ENCODE peak calls at places on chromosomes 2 and 18, in four cellular contexts. O is stimulated activated CD4-positive, alpha-beta T cell treated with anti-CD3 and anti-CD28 coated beads, Interleukin-1b, Interleukin-23, amount 100 ng/mL, for 1 hour; I is lower lobe of right lung; Z is right cardiac atrium. R is an unnamed sample.

GRCh38 chr2:63544017-63544627 is 44.2 kb downstream of the WDPCP start:
- DNase-seq in Z (no peak), O (no peak), I (no peak), R (no peak)

GRCh38 chr2:158688722-158689121 is 106.4 kb upstream of the DAPL1 start:
- DNase-seq in I (no peak), O (no peak), Z (no peak), R (no peak)

GRCh38 chr18:24930974-24931373 is 421.0 kb downstream of the ZNF521 start:
- DNase-seq in I (no peak), O (no peak), Z (no peak), R (no peak)

GRCh38 chr2:7272180-7272579 is 355.0 kb downstream of the RNF144A start:
- DNase-seq in Z (no peak), O (no peak), I (no peak), R (no peak)

GRCh38 chr2:20052229-20052871 is 922 bp upstream of the LAPTM4A start:
- DNase-seq in I (no peak), Z (no peak), O (no peak), R (no peak)

GRCh38 chr18:26307161-26307773 is 81.0 kb downstream of the TAF4B start:
- DNase-seq in O (no peak), I (no peak), Z (no peak), R (peak)

GRCh38 chr18:45050712-45051639 is 370.3 kb downstream of the SETBP1 start:
- DNase-seq in O (no peak), Z (no peak), I (no peak), R (no peak)

GRCh38 chr2:70923378-70924015 is 12.2 kb upstream of the ATP6V1B1 start:
- DNase-seq in I (no peak), O (no peak), Z (no peak), R (no peak)

GRCh38 chr18:58310517-58310916 is 266.5 kb downstream of the NEDD4L start:
- DNase-seq in I (peak), Z (peak), O (no peak), R (no peak)

GRCh38 chr2:2699117-2699497 is 368.0 kb upstream of the MYT1L start:
- DNase-seq in Z (no peak), I (no peak), O (no peak), R (no peak)

GRCh38 chr2:99688699-99689098 is 198.9 kb upstream of the REV1 start:
- DNase-seq in Z (no peak), O (no peak), I (no peak), R (no peak)

GRCh38 chr18:79942211-79942610 is 9.2 kb downstream of the SLC66A2 start:
- DNase-seq in I (peak), Z (no peak), O (no peak), R (no peak)

GRCh38 chr18:79064228-79064627 is 5.0 kb upstream of the ATP9B start:
- DNase-seq in I (no peak), Z (no peak), O (no peak), R (no peak)

GRCh38 chr2:140542627-140543026 is 1588.2 kb downstream of the LRP1B start:
- DNase-seq in Z (no peak), O (no peak), I (no peak), R (no peak)

GRCh38 chr2:14189929-14190328 is 442.6 kb upstream of the LRATD1 start:
- DNase-seq in Z (no peak), I (no peak), O (no peak), R (no peak)